ENCODE peak calls at places on chromosomes 7 and 10, in seven cellular contexts. D is fibroblast of lung; Z is naive thymus-derived CD4-positive, alpha-beta T cell; E is H9; W is hepatocyte; O is RWPE1; X is tibial artery. K is an unnamed sample.

GRCh38 chr10:95430231-95430951 is 130.8 kb downstream of the SORBS1 start:
- DNase-seq in D (peak), Z (peak), E (peak), W (peak), O (peak), X (no peak), K (peak)

GRCh38 chr10:71085689-71086438 is 126.5 kb upstream of the UNC5B start:
- DNase-seq in D (no peak), Z (no peak), E (peak), W (peak), O (no peak), X (peak), K (no peak)

GRCh38 chr7:106023369-106024322 is 60.6 kb downstream of the CDHR3 start:
- DNase-seq in D (no peak), Z (no peak), E (no peak), W (no peak), O (no peak), X (no peak), K (no peak)

GRCh38 chr7:96548664-96549063 is 161.0 kb downstream of the SEM1 start:
- DNase-seq in D (no peak), Z (no peak), E (no peak), W (peak), O (peak), X (no peak), K (no peak)

GRCh38 chr10:63161592-63161991 is 28.5 kb downstream of the NRBF2 start:
- DNase-seq in D (no peak), Z (no peak), E (no peak), W (no peak), O (no peak), X (no peak), K (no peak)

GRCh38 chr7:102991540-102992214 is 78.9 kb downstream of the LRRC17 start:
- DNase-seq in D (peak), Z (no peak), E (no peak), W (peak), O (peak), X (no peak), K (no peak)

GRCh38 chr10:14820775-14821154 is 17.1 kb downstream of the CDNF start:
- DNase-seq in D (no peak), Z (no peak), E (no peak), W (no peak), O (no peak), X (no peak), K (no peak)

GRCh38 chr10:60717852-60718251 is 60.4 kb upstream of the CDK1 start:
- DNase-seq in D (peak), Z (no peak), E (no peak), W (no peak), O (no peak), X (no peak), K (no peak)

GRCh38 chr10:10209152-10209551 is 808.5 kb upstream of the CELF2 start:
- DNase-seq in D (peak), Z (no peak), E (no peak), W (peak), O (no peak), X (no peak), K (no peak)

GRCh38 chr7:2099036-2099957 is 133.4 kb downstream of the MAD1L1 start:
- DNase-seq in D (no peak), Z (peak), E (no peak), W (no peak), O (no peak), X (no peak), K (no peak)

GRCh38 chr7:132225216-132226030 is 350.8 kb downstream of the PLXNA4 start:
- DNase-seq in D (no peak), Z (no peak), E (no peak), W (peak), O (no peak), X (no peak), K (no peak)

GRCh38 chr10:69065406-69066361 is 22.2 kb upstream of the SRGN start:
- DNase-seq in D (peak), Z (no peak), E (no peak), W (no peak), O (no peak), X (peak), K (no peak)

GRCh38 chr7:79876769-79877362 is 257.8 kb upstream of the GNAI1 start:
- DNase-seq in D (peak), Z (no peak), E (no peak), W (no peak), O (peak), X (no peak), K (no peak)

GRCh38 chr10:6009159-6009558 is 31.8 kb upstream of the IL15RA start:
- DNase-seq in D (peak), Z (no peak), E (no peak), W (no peak), O (no peak), X (no peak), K (no peak)

GRCh38 chr7:11914645-11915044 is 82.6 kb upstream of the THSD7A start:
- DNase-seq in D (no peak), Z (no peak), E (no peak), W (no peak), O (no peak), X (no peak), K (no peak)

DNA sequence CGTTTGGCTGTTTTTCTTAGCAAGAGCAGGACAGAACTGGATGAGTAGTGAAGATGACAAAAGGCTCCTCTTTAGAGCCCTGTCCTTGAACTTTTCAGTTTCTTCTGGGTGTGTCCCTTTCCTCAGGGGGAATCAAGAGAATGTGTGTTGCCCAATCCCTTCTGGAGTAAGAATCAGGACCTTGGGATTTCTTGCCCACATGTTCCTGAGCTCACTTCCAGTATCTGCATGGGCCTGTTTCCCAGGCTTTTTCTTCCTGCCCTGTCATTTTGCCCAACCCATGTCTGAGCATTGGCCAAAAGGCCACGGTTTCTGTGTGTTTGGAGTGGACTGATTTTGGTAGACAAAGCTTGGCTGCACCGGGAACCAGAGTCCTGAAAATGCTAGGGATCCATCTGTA is 195.8 kb upstream of the CSTF2T start:
- DNase-seq in D (peak), Z (no peak), E (no peak), W (peak), O (peak), X (peak), K (peak)
- H3K27ac ChIP-seq in D (peak), Z (no peak), E (no peak), W (peak), O (peak), X (peak), K (no peak)

DNA sequence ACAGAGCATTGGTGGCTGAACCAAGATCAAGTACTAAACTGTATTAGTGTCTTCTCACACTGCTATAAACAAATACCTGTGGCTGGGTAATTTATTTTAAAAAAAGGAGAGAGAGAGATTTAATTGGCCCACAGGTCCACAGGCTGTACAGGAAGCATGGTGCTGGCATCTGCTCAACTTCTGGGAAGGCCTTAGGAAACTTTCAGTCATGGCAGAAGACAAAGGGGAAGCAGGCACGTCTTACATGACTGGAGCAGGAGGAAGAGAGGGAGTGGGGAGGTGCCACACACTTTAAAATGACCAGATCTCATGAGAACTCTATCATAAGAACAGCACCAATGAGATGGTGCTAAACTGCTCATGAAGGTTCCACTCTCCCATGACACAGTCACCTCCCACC is 95.2 kb upstream of the JCAD start:
- DNase-seq in D (no peak), Z (no peak), E (no peak), W (no peak), O (no peak), X (no peak), K (no peak)
- H3K27ac ChIP-seq in D (no peak), Z (no peak), E (no peak), W (no peak), O (no peak), X (no peak), K (no peak)

GRCh38 chr7:39985398-39985918 is 35.4 kb downstream of the CDK13 start:
- DNase-seq in D (no peak), Z (no peak), E (no peak), W (no peak), O (no peak), X (no peak), K (no peak)
- H3K27ac ChIP-seq in D (no peak), Z (no peak), E (no peak), W (no peak), O (no peak), X (no peak), K (no peak)

DNA sequence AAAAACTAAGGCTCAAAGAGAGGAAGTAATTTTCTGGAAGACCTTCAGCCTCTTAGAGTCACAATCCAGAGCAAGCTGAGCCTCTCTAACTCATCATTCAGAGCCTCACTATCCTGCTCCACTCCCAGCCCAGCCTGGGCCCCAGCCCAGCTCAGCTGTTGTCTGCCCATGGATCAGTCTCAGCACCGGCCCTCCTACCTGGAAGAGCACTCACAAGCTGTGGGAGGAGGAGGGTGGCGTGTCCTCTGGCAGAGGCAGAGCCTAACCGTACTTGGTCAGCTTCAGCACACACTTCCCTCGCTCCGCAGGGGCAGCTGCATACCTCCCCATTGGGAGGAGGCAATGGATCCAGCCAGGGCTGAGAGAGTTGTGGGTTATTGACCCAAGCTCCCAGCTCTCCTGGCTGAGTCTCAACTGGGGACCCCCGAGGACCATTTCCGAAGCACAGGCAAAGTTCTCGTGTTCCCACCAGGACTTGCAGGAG is 66.7 kb upstream of the GPR26 start:
- DNase-seq in D (no peak), Z (no peak), E (no peak), W (no peak), O (no peak), X (no peak), K (no peak)
- H3K27ac ChIP-seq in D (no peak), Z (no peak), E (no peak), W (no peak), O (no peak), X (no peak), K (no peak)

DNA sequence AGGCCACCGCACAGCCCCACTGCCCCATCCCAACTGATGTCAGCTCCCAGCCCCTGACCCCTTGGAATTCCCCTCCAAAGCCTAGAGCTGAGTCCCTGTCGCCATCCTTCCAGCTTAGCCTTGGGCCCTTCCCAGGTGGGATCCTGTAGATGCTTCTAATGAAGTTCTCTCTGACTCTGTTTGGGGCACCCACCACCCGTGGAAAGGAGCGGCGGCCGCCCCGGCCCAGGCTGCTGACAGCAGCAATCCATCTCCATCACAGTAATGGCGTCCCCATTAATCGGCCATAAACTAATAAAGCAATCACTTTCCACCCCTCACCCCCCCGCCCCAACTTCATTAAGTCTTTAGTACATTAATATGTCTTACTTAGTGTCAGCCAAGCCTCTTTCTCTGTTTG is 25.6 kb downstream of the KAZALD1 start:
- DNase-seq in D (no peak), Z (no peak), E (no peak), W (no peak), O (no peak), X (no peak), K (no peak)
- H3K27ac ChIP-seq in D (no peak), Z (no peak), E (no peak), W (no peak), O (no peak), X (no peak), K (no peak)

DNA sequence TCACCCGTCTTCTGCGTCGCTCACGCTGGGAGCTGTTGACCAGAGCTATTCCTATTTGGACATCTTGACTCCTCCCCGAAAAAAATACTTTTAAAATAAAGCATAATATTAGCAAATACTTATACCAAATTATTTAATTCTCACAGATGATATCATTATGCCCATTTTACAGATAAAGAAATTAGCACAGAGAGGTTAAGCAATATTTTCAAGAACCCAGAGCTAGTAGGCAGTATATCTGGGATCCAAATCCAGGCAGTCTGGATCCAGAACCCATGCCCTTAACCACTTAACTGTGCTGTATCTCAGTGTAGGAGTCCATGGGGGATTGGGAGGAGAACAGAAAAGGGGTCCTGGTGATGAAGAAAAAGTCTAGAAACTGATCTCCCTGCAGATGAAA is 6.1 kb downstream of the IQUB start:
- DNase-seq in D (no peak), Z (no peak), E (no peak), W (no peak), O (no peak), X (no peak), K (no peak)
- H3K27ac ChIP-seq in D (no peak), Z (no peak), E (no peak), W (peak), O (no peak), X (no peak), K (no peak)

GRCh38 chr7:7498881-7499280 is 36.8 kb downstream of the COL28A1 start:
- DNase-seq in D (no peak), Z (no peak), E (no peak), W (no peak), O (no peak), X (no peak), K (no peak)
- H3K27ac ChIP-seq in D (no peak), Z (no peak), E (no peak), W (no peak), O (no peak), X (no peak), K (no peak)

K was measured in substantia nigra.